ENCODE peak calls at places on chromosomes 5 and 9, in ten cellular contexts. P is activated gamma-delta T cell; O is NCI-H1092; H is frontal cortex; X is H54; C is stimulated activated CD8-positive, alpha-beta memory T cell treated with anti-CD3 and anti-CD28 coated beads, Interleukin-2, amount 100 ng/mL, for 1 hour; W is activated CD4-positive, alpha-beta memory T cell treated with anti-CD3 and anti-CD28 coated beads for 36 hours; M is heart right ventricle; S is iPS-NIHi11; D is astrocyte of the hippocampus. K is an unnamed sample.

GRCh38 chr9:126432659-126433058 is 106.0 kb downstream of the MVB12B start:
- DNase-seq in M (no peak), S (no peak), X (no peak), P (no peak), O (no peak), D (no peak), W (no peak), H (no peak), C (no peak), K (no peak)

GRCh38 chr5:9851458-9851857 is 221.3 kb upstream of the TAS2R1 start:
- DNase-seq in P (no peak), D (peak), C (no peak), W (no peak), S (no peak), H (no peak), X (peak), M (no peak), O (no peak), K (peak)

GRCh38 chr5:176396330-176396729 is 7.8 kb downstream of the HIGD2A start:
- DNase-seq in W (no peak), X (no peak), S (no peak), O (no peak), C (no peak), H (no peak), D (no peak), P (no peak), M (no peak), K (no peak)

GRCh38 chr5:110716247-110717245 is 9.9 kb downstream of the TMEM232 start:
- DNase-seq in P (no peak), C (no peak), D (no peak), O (no peak), X (no peak), W (no peak), M (no peak), H (no peak), S (no peak), K (no peak)

GRCh38 chr9:88784960-88785359 is 206.3 kb upstream of the S1PR3 start:
- DNase-seq in M (no peak), O (no peak), H (no peak), W (no peak), S (no peak), X (no peak), P (no peak), D (no peak), C (no peak), K (no peak)

GRCh38 chr5:166845044-166845443 is 1446.4 kb upstream of the WWC1 start:
- DNase-seq in X (peak), W (no peak), H (no peak), O (no peak), C (no peak), D (peak), S (peak), M (no peak), P (no peak), K (peak)

GRCh38 chr5:148554621-148555020 is 99.7 kb downstream of the HTR4 start:
- DNase-seq in P (no peak), O (no peak), M (no peak), C (no peak), W (no peak), H (no peak), X (no peak), D (no peak), S (no peak), K (no peak)

GRCh38 chr9:4099961-4100360 is 199.9 kb downstream of the GLIS3 start:
- DNase-seq in O (no peak), H (no peak), W (peak), C (no peak), D (no peak), S (no peak), M (no peak), P (no peak), X (no peak), K (no peak)

GRCh38 chr5:158600679-158601078 is 499.0 kb downstream of the EBF1 start:
- DNase-seq in S (no peak), C (no peak), W (no peak), X (no peak), H (no peak), M (no peak), D (no peak), O (no peak), P (no peak), K (no peak)

GRCh38 chr9:109314011-109314531 is 6.8 kb downstream of the EPB41L4B start:
- DNase-seq in X (no peak), D (no peak), W (no peak), O (peak), M (no peak), H (no peak), C (no peak), S (no peak), P (no peak), K (peak)

GRCh38 chr5:169652057-169652456 is 15.0 kb downstream of the DOCK2 start:
- DNase-seq in D (no peak), P (no peak), X (no peak), W (no peak), H (no peak), C (no peak), M (peak), S (no peak), O (peak), K (no peak)

GRCh38 chr5:76794871-76795270 is 24.0 kb upstream of the F2RL1 start:
- DNase-seq in O (no peak), D (peak), P (no peak), S (no peak), X (no peak), W (no peak), C (no peak), H (no peak), M (no peak), K (peak)

GRCh38 chr9:1458503-1458902 is 408.3 kb downstream of the DMRT2 start:
- DNase-seq in D (peak), S (no peak), C (no peak), W (no peak), O (no peak), H (no peak), P (no peak), X (peak), M (no peak), K (peak)

GRCh38 chr9:110126986-110127864 is 80.7 kb downstream of the C9orf152 start:
- DNase-seq in X (no peak), P (no peak), S (peak), M (peak), W (no peak), O (no peak), D (no peak), C (no peak), H (no peak), K (no peak)

GRCh38 chr9:102106446-102106845 is 368.0 kb upstream of the GRIN3A start:
- DNase-seq in H (no peak), O (no peak), P (no peak), D (no peak), W (no peak), C (no peak), X (no peak), M (no peak), S (no peak), K (no peak)

GRCh38 chr5:157328277-157328912 is 62.5 kb downstream of the CYFIP2 start:
- DNase-seq in P (no peak), M (peak), O (peak), D (peak), W (peak), S (peak), H (peak), X (peak), C (peak), K (peak)

GRCh38 chr5:109739741-109740140 is 50.0 kb downstream of the MAN2A1 start:
- DNase-seq in X (no peak), O (no peak), P (no peak), D (peak), H (no peak), M (no peak), W (no peak), S (peak), C (no peak), K (peak)

GRCh38 chr9:129665008-129665771 is at the start of gene PRRX2:
- DNase-seq in P (no peak), C (peak), S (peak), H (no peak), O (no peak), W (peak), M (peak), X (no peak), D (peak), K (no peak)